ENCODE peak calls at places on chromosomes 16 and 17, in seven cellular contexts. One of them, this sample, is unnamed.
A peak's percentile ranks its signal among the peaks of the same experiment; 100 is the strongest.

GRCh38 chr16:729768-730665 is 3.1 kb downstream of the HAGHL start:
- DNase-seq in effector CD4-positive, alpha-beta T cell: no peak
- DNase-seq in NCI-H510A: no peak
- DNase-seq in activated naive CD4-positive, alpha-beta T cell: no peak
- DNase-seq in stimulated activated CD4-positive, alpha-beta T cell treated with anti-CD3 and anti-CD28 coated beads, TNF-alpha, amount 100 ng/mL, for 48 hours: no peak
- DNase-seq in AG09309: no peak
- DNase-seq in fibroblast of lung: no peak
- DNase-seq in this sample: no peak

GRCh38 chr16:69132424-69133252 is at the start of the genes CHTF8 and UTP4:
- DNase-seq in effector CD4-positive, alpha-beta T cell: peak; percentile 80
- DNase-seq in NCI-H510A: peak; percentile 69
- DNase-seq in activated naive CD4-positive, alpha-beta T cell: peak; percentile 70
- DNase-seq in stimulated activated CD4-positive, alpha-beta T cell treated with anti-CD3 and anti-CD28 coated beads, TNF-alpha, amount 100 ng/mL, for 48 hours: peak; percentile 77
- DNase-seq in AG09309: peak; percentile 13
- DNase-seq in fibroblast of lung: peak; percentile 81
- DNase-seq in this sample: peak; percentile 16

GRCh38 chr17:66747561-66748275 is 87.2 kb upstream of the CACNG5 start:
- DNase-seq in effector CD4-positive, alpha-beta T cell: no peak
- DNase-seq in NCI-H510A: no peak
- DNase-seq in activated naive CD4-positive, alpha-beta T cell: no peak
- DNase-seq in stimulated activated CD4-positive, alpha-beta T cell treated with anti-CD3 and anti-CD28 coated beads, TNF-alpha, amount 100 ng/mL, for 48 hours: no peak
- DNase-seq in AG09309: peak; percentile 51
- DNase-seq in fibroblast of lung: peak; percentile 89
- DNase-seq in this sample: no peak

GRCh38 chr17:64537488-64537887 is 30.7 kb downstream of the CEP95 start:
- DNase-seq in effector CD4-positive, alpha-beta T cell: no peak
- DNase-seq in NCI-H510A: no peak
- DNase-seq in activated naive CD4-positive, alpha-beta T cell: no peak
- DNase-seq in stimulated activated CD4-positive, alpha-beta T cell treated with anti-CD3 and anti-CD28 coated beads, TNF-alpha, amount 100 ng/mL, for 48 hours: no peak
- DNase-seq in AG09309: no peak
- DNase-seq in fibroblast of lung: no peak
- DNase-seq in this sample: no peak

GRCh38 chr17:77728022-77728671 is 230.4 kb upstream of the TNRC6C start:
- DNase-seq in effector CD4-positive, alpha-beta T cell: no peak
- DNase-seq in NCI-H510A: peak; percentile 80
- DNase-seq in activated naive CD4-positive, alpha-beta T cell: no peak
- DNase-seq in stimulated activated CD4-positive, alpha-beta T cell treated with anti-CD3 and anti-CD28 coated beads, TNF-alpha, amount 100 ng/mL, for 48 hours: no peak
- DNase-seq in AG09309: peak; percentile 11
- DNase-seq in fibroblast of lung: no peak
- DNase-seq in this sample: no peak

GRCh38 chr16:87965973-87966667 is 14.9 kb downstream of the BANP start:
- DNase-seq in effector CD4-positive, alpha-beta T cell: no peak
- DNase-seq in NCI-H510A: no peak
- DNase-seq in activated naive CD4-positive, alpha-beta T cell: no peak
- DNase-seq in stimulated activated CD4-positive, alpha-beta T cell treated with anti-CD3 and anti-CD28 coated beads, TNF-alpha, amount 100 ng/mL, for 48 hours: no peak
- DNase-seq in AG09309: no peak
- DNase-seq in fibroblast of lung: peak; percentile 83
- DNase-seq in this sample: no peak

GRCh38 chr16:84138824-84139627 is 6.0 kb downstream of the HSDL1 start:
- DNase-seq in effector CD4-positive, alpha-beta T cell: no peak
- DNase-seq in NCI-H510A: peak; percentile 71
- DNase-seq in activated naive CD4-positive, alpha-beta T cell: no peak
- DNase-seq in stimulated activated CD4-positive, alpha-beta T cell treated with anti-CD3 and anti-CD28 coated beads, TNF-alpha, amount 100 ng/mL, for 48 hours: peak; percentile 20
- DNase-seq in AG09309: no peak
- DNase-seq in fibroblast of lung: peak; percentile 54
- DNase-seq in this sample: peak; percentile 55

GRCh38 chr17:62650587-62650986 is 23.1 kb downstream of the MRC2 start:
- DNase-seq in effector CD4-positive, alpha-beta T cell: no peak
- DNase-seq in NCI-H510A: no peak
- DNase-seq in activated naive CD4-positive, alpha-beta T cell: no peak
- DNase-seq in stimulated activated CD4-positive, alpha-beta T cell treated with anti-CD3 and anti-CD28 coated beads, TNF-alpha, amount 100 ng/mL, for 48 hours: no peak
- DNase-seq in AG09309: no peak
- DNase-seq in fibroblast of lung: no peak
- DNase-seq in this sample: no peak

GRCh38 chr16:58451945-58452401 is 48.0 kb upstream of the NDRG4 start:
- DNase-seq in effector CD4-positive, alpha-beta T cell: no peak
- DNase-seq in NCI-H510A: no peak
- DNase-seq in activated naive CD4-positive, alpha-beta T cell: no peak
- DNase-seq in stimulated activated CD4-positive, alpha-beta T cell treated with anti-CD3 and anti-CD28 coated beads, TNF-alpha, amount 100 ng/mL, for 48 hours: no peak
- DNase-seq in AG09309: no peak
- DNase-seq in fibroblast of lung: peak; percentile 69
- DNase-seq in this sample: no peak

GRCh38 chr17:48551206-48551597 is 6.3 kb upstream of the HOXB2 start:
- DNase-seq in effector CD4-positive, alpha-beta T cell: no peak
- DNase-seq in NCI-H510A: no peak
- DNase-seq in activated naive CD4-positive, alpha-beta T cell: no peak
- DNase-seq in stimulated activated CD4-positive, alpha-beta T cell treated with anti-CD3 and anti-CD28 coated beads, TNF-alpha, amount 100 ng/mL, for 48 hours: no peak
- DNase-seq in AG09309: no peak
- DNase-seq in fibroblast of lung: peak; percentile 39
- DNase-seq in this sample: no peak

GRCh38 chr16:27777527-27777926 is 227.6 kb downstream of the KATNIP start:
- DNase-seq in effector CD4-positive, alpha-beta T cell: no peak
- DNase-seq in NCI-H510A: no peak
- DNase-seq in activated naive CD4-positive, alpha-beta T cell: no peak
- DNase-seq in stimulated activated CD4-positive, alpha-beta T cell treated with anti-CD3 and anti-CD28 coated beads, TNF-alpha, amount 100 ng/mL, for 48 hours: no peak
- DNase-seq in AG09309: no peak
- DNase-seq in fibroblast of lung: no peak
- DNase-seq in this sample: no peak

GRCh38 chr17:8599351-8600011 is 31.0 kb downstream of the MYH10 start:
- DNase-seq in effector CD4-positive, alpha-beta T cell: no peak
- DNase-seq in NCI-H510A: no peak
- DNase-seq in activated naive CD4-positive, alpha-beta T cell: no peak
- DNase-seq in stimulated activated CD4-positive, alpha-beta T cell treated with anti-CD3 and anti-CD28 coated beads, TNF-alpha, amount 100 ng/mL, for 48 hours: no peak
- DNase-seq in AG09309: no peak
- DNase-seq in fibroblast of lung: no peak
- DNase-seq in this sample: no peak

This sample was measured in DMS79.